ENCODE peak calls at places on chromosome 10, in nine cellular contexts. I, S, Z, U, N, Q, K, R and A are unnamed samples.
A peak's percentile ranks its signal among the peaks of the same experiment; 100 is the strongest.

GRCh38 chr10:88062385-88062784 is 199.0 kb downstream of the PTEN start:
- DNase-seq in N (no peak), U (no peak), R (peak; percentile 36), K (no peak), Q (no peak), S (no peak), Z (no peak), I (no peak), A (no peak)

GRCh38 chr10:128102480-128103228 is 23.6 kb downstream of the MKI67 start:
- DNase-seq in S (no peak), U (no peak), Q (no peak), I (no peak), K (no peak), Z (no peak), N (no peak), R (no peak), A (no peak)

GRCh38 chr10:24706479-24707118 is 17.1 kb downstream of the ARHGAP21 start:
- DNase-seq in N (no peak), R (peak; percentile 96), Z (peak; percentile 96), I (peak; percentile 33), S (no peak), U (peak; percentile 73), K (no peak), Q (peak; percentile 74), A (peak; percentile 95)

GRCh38 chr10:24448351-24449009 is 239.5 kb downstream of the KIAA1217 start:
- DNase-seq in K (no peak), U (no peak), Q (no peak), Z (no peak), N (no peak), S (no peak), R (peak; percentile 66), I (no peak), A (peak; percentile 47)

GRCh38 chr10:20446794-20447193 is 450.3 kb downstream of the NEBL start:
- DNase-seq in R (no peak), K (no peak), S (no peak), Q (no peak), I (no peak), Z (no peak), U (no peak), N (no peak), A (no peak)

GRCh38 chr10:102119417-102120141 is 589 bp downstream of the LDB1 start:
- DNase-seq in U (peak; percentile 69), R (peak; percentile 74), Z (peak; percentile 80), K (peak; percentile 60), I (peak; percentile 88), N (peak; percentile 56), Q (peak; percentile 93), S (peak; percentile 81), A (peak; percentile 73)

GRCh38 chr10:96290368-96291133 is 13.7 kb upstream of the DNTT start:
- DNase-seq in K (no peak), Q (no peak), I (no peak), N (no peak), Z (no peak), S (no peak), U (no peak), R (no peak), A (no peak)

GRCh38 chr10:30701471-30702173 is 72.1 kb upstream of the LYZL2 start:
- DNase-seq in S (peak; percentile 90), Q (peak; percentile 60), R (peak; percentile 78), N (no peak), Z (peak; percentile 75), I (no peak), U (no peak), K (no peak), A (peak; percentile 29)

GRCh38 chr10:88254091-88254490 is 329.0 kb downstream of the RNLS start:
- DNase-seq in Z (peak; percentile 64), R (peak; percentile 90), I (peak; percentile 38), S (no peak), K (no peak), U (peak; percentile 41), Q (no peak), N (no peak), A (peak; percentile 69)

GRCh38 chr10:33860994-33861393 is 526.5 kb upstream of the NRP1 start:
- DNase-seq in K (no peak), N (no peak), R (no peak), U (no peak), I (no peak), Q (no peak), S (no peak), Z (no peak), A (no peak)

GRCh38 chr10:89946106-89946505 is 244.7 kb downstream of the KIF20B start:
- DNase-seq in Z (peak; percentile 28), N (no peak), I (no peak), Q (no peak), U (no peak), S (no peak), K (no peak), R (peak; percentile 23), A (peak; percentile 11)

GRCh38 chr10:96275685-96276418 is 4.5 kb upstream of the BLNK start:
- DNase-seq in Q (no peak), N (peak; percentile 46), U (peak; percentile 70), R (no peak), K (peak; percentile 52), Z (no peak), I (no peak), S (no peak), A (no peak)

GRCh38 chr10:72709041-72709440 is 17.1 kb downstream of the MCU start:
- DNase-seq in Q (peak; percentile 71), I (peak; percentile 39), S (no peak), Z (peak; percentile 80), R (peak; percentile 67), N (no peak), K (peak; percentile 27), U (no peak), A (peak; percentile 70)

GRCh38 chr10:49667991-49668390 is 11.5 kb upstream of the C10orf53 start:
- DNase-seq in U (no peak), I (no peak), Z (no peak), R (no peak), N (no peak), Q (no peak), K (no peak), S (no peak), A (no peak)

GRCh38 chr10:74384615-74385213 is 233.7 kb downstream of the ADK start:
- DNase-seq in R (no peak), Q (no peak), S (no peak), K (no peak), U (no peak), I (no peak), Z (no peak), N (no peak), A (no peak)

DNA sequence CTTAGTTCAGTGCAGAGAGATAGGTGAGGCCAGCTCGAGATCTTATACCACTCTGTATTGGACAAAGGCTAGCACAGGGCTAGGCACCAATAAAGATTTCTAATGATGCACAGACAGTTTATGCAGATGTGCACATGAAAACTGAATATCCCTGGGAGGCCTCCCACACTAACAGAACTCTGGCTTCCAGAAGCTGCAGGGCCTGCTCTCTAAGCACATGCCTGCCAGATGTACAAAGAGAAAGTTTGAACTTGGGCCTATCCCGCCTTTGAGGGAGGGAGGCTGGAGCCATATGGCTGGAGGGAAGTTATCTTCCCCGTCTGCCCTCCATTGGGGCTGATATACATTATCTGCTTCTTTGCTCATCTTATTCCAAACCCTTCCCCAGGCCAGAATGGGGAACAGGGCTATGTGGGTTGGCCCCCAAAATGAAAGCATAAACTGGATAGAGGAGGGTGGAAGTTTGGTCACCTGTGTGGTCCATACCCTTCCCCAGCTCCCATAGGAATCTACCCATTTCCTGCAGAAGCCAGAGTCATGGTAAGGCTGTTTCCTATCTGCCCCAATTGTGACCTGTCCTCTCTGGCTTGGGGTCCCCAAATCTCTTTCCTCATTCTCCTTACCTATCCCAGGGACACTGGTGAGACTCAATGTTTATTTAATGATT is 3.8 kb downstream of the KAZALD1 start:
- DNase-seq in N (no peak), Z (peak; percentile 32), R (no peak), I (no peak), Q (no peak), K (no peak), U (no peak), S (no peak), A (peak; percentile 60)
- H3K4me1 ChIP-seq in N (peaks cover 67% of the 10 kb centered on the region), Z (peaks cover 36% of the 10 kb centered on the region), R (peaks cover 11% of the 10 kb centered on the region), I (peaks cover 16% of the 10 kb centered on the region), Q (peaks cover 18% of the 10 kb centered on the region), K (peaks cover 73% of the 10 kb centered on the region), U (peaks cover 19% of the 10 kb centered on the region), S (peaks cover 74% of the 10 kb centered on the region), A (peaks cover 50% of the 10 kb centered on the region)

DNA sequence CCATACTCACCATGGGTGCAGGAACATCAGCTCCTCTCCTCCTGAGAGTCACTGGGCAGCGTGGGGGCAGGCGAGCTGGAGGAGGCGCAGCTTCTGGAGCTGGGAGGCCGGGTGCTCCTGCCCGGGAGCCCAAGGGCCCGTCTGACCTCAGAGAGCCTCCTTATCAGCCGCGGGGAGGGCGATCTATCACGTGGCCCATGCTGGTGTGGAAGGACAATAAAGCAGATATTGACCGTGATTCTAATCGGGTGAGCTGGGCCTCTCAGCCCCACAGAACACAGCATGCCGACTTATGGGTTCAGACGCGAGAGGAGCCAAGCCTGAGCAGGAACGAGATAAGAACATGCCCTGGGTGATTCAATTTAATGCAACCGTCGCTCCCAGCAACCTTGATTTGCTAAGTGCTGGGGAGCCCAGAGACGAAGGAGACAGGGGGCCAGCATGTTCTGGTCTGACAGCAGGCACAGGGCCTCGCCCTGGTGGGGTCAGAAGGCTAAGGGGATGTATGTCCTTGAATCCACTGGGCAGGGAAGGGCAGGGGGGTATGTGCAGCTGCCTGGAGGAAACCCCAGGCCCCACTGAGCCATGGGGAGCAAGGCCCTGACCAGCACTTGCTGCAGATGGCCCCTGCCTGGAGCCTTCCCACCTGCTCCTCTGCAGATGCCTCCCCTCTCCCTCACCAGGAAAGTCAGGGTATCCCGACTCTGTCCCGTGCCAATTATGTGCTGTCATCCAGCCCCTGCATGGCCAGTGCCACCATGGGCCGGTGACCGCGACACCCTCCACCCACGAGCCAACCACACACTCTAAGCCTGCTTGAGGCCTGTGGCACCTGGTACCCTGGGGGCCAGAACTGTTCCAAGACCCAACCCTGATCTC is 95.3 kb upstream of the RET start:
- DNase-seq in I (no peak), Z (no peak), U (peak; percentile 23), S (peak; percentile 66), R (no peak), Q (peak; percentile 94), N (no peak), K (no peak), A (no peak)
- H3K4me1 ChIP-seq in I (no peaks in the 10 kb centered on the region), Z (no peaks in the 10 kb centered on the region), U (no peaks in the 10 kb centered on the region), S (no peaks in the 10 kb centered on the region), R (no peaks in the 10 kb centered on the region), Q (no peaks in the 10 kb centered on the region), N (no peaks in the 10 kb centered on the region), K (no peaks in the 10 kb centered on the region), A (no peaks in the 10 kb centered on the region)

DNA sequence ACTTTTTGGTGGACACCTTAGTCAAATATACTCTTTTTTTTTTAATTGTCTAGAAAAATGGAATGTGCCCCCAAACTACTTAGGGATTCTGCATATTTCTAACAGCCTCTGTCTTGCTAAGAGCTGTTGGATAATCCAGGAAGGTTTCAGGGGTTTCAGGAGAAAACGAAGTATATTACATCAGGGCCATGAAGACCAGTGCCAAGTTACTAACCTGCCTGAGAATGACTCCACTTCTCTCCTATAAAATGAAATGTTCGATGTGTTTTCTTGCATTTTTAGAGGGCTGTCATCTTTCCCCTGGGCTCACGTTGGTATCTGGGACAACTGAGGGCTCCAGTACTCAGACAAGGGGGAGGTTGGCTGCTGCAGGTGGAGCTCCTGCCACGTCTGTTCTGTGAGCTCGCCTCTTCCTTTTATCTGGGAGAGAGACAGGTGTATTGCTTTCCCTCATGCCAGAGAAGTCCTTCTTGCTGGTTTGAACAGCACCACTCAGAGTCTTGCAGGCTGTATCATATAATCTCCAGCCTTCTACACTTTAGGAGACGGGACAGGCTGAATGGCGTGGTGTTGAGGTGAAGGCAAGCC is 71.3 kb downstream of the CAMK1D start:
- DNase-seq in U (no peak), N (no peak), Q (no peak), R (no peak), K (no peak), I (no peak), Z (no peak), S (no peak), A (no peak)
- H3K4me1 ChIP-seq in U (no peaks in the 10 kb centered on the region), N (peaks cover 17% of the 10 kb centered on the region), Q (no peaks in the 10 kb centered on the region), R (peaks cover 2% of the 10 kb centered on the region), K (peaks cover 14% of the 10 kb centered on the region), I (no peaks in the 10 kb centered on the region), Z (no peaks in the 10 kb centered on the region), S (peaks cover 28% of the 10 kb centered on the region), A (peaks cover 39% of the 10 kb centered on the region)

GRCh38 chr10:114607358-114607998 is 50.6 kb downstream of the ABLIM1 start:
- DNase-seq in K (no peak), Z (peak; percentile 62), R (peak; percentile 71), S (no peak), I (peak; percentile 51), N (no peak), Q (no peak), U (no peak), A (no peak)
- H3K4me1 ChIP-seq in K (peaks cover 100% of the 10 kb centered on the region), Z (peaks cover 10% of the 10 kb centered on the region), R (no peaks in the 10 kb centered on the region), S (no peaks in the 10 kb centered on the region), I (no peaks in the 10 kb centered on the region), N (peaks cover 100% of the 10 kb centered on the region), Q (peaks cover 50% of the 10 kb centered on the region), U (peaks cover 63% of the 10 kb centered on the region), A (peaks cover 43% of the 10 kb centered on the region)